ENCODE peak calls at places on chromosome 20, in ten cellular contexts. One of them, this sample, is unnamed.
A peak's percentile ranks its signal among the peaks of the same experiment; 100 is the strongest.

GRCh38 chr20:33111306-33111705 is 31.9 kb downstream of the BPIFB4 start:
- DNase-seq in AG09309: no peak
- DNase-seq in GM12865: no peak
- DNase-seq in choroid plexus epithelial cell: no peak
- DNase-seq in psoas muscle: no peak
- DNase-seq in GM06990: no peak
- DNase-seq in heart left ventricle: no peak
- DNase-seq in cardiac muscle cell: no peak
- DNase-seq in CD4-positive, CD25-positive, alpha-beta regulatory T cell: no peak
- DNase-seq in neural progenitor cell: no peak
- DNase-seq in this sample: no peak

GRCh38 chr20:33370296-33370695 is 31.0 kb downstream of the CDK5RAP1 start:
- DNase-seq in choroid plexus epithelial cell: no peak
- DNase-seq in GM12865: no peak
- DNase-seq in neural progenitor cell: no peak
- DNase-seq in AG09309: no peak
- DNase-seq in CD4-positive, CD25-positive, alpha-beta regulatory T cell: peak; percentile 49
- DNase-seq in cardiac muscle cell: no peak
- DNase-seq in GM06990: no peak
- DNase-seq in psoas muscle: no peak
- DNase-seq in heart left ventricle: no peak
- DNase-seq in this sample: no peak

GRCh38 chr20:1636621-1637020 is 16.8 kb upstream of the SIRPB1 start:
- DNase-seq in AG09309: no peak
- DNase-seq in GM12865: no peak
- DNase-seq in cardiac muscle cell: no peak
- DNase-seq in choroid plexus epithelial cell: no peak
- DNase-seq in psoas muscle: no peak
- DNase-seq in heart left ventricle: no peak
- DNase-seq in CD4-positive, CD25-positive, alpha-beta regulatory T cell: no peak
- DNase-seq in GM06990: no peak
- DNase-seq in neural progenitor cell: no peak
- DNase-seq in this sample: peak; percentile 57

GRCh38 chr20:1567392-1568165 is 10.1 kb upstream of the SIRPD start:
- DNase-seq in cardiac muscle cell: no peak
- DNase-seq in GM12865: no peak
- DNase-seq in AG09309: peak; percentile 27
- DNase-seq in heart left ventricle: no peak
- DNase-seq in CD4-positive, CD25-positive, alpha-beta regulatory T cell: no peak
- DNase-seq in GM06990: no peak
- DNase-seq in psoas muscle: no peak
- DNase-seq in neural progenitor cell: no peak
- DNase-seq in choroid plexus epithelial cell: peak; percentile 41
- DNase-seq in this sample: peak; percentile 16

GRCh38 chr20:63955846-63956663 is at the start of gene UCKL1:
- DNase-seq in AG09309: peak; percentile 58
- DNase-seq in choroid plexus epithelial cell: peak; percentile 94
- DNase-seq in neural progenitor cell: peak; percentile 98
- DNase-seq in cardiac muscle cell: peak; percentile 94
- DNase-seq in GM06990: peak; percentile 93
- DNase-seq in heart left ventricle: peak; percentile 93
- DNase-seq in GM12865: peak; percentile 95
- DNase-seq in psoas muscle: peak; percentile 95
- DNase-seq in CD4-positive, CD25-positive, alpha-beta regulatory T cell: peak; percentile 93
- DNase-seq in this sample: peak; percentile 99

GRCh38 chr20:7291319-7291943 is 523.9 kb downstream of the BMP2 start:
- DNase-seq in GM12865: no peak
- DNase-seq in GM06990: no peak
- DNase-seq in neural progenitor cell: no peak
- DNase-seq in heart left ventricle: no peak
- DNase-seq in choroid plexus epithelial cell: no peak
- DNase-seq in CD4-positive, CD25-positive, alpha-beta regulatory T cell: no peak
- DNase-seq in cardiac muscle cell: no peak
- DNase-seq in psoas muscle: no peak
- DNase-seq in AG09309: no peak
- DNase-seq in this sample: no peak

GRCh38 chr20:57714409-57715267 is 4.8 kb upstream of the PMEPA1 start:
- DNase-seq in heart left ventricle: no peak
- DNase-seq in GM12865: no peak
- DNase-seq in GM06990: no peak
- DNase-seq in AG09309: peak; percentile 47
- DNase-seq in CD4-positive, CD25-positive, alpha-beta regulatory T cell: no peak
- DNase-seq in choroid plexus epithelial cell: peak; percentile 47
- DNase-seq in neural progenitor cell: no peak
- DNase-seq in cardiac muscle cell: no peak
- DNase-seq in psoas muscle: no peak
- DNase-seq in this sample: peak; percentile 38

GRCh38 chr20:4061989-4062388 is 46.6 kb upstream of the RNF24 start:
- DNase-seq in cardiac muscle cell: no peak
- DNase-seq in psoas muscle: no peak
- DNase-seq in heart left ventricle: no peak
- DNase-seq in GM12865: no peak
- DNase-seq in GM06990: no peak
- DNase-seq in AG09309: no peak
- DNase-seq in choroid plexus epithelial cell: no peak
- DNase-seq in CD4-positive, CD25-positive, alpha-beta regulatory T cell: no peak
- DNase-seq in neural progenitor cell: no peak
- DNase-seq in this sample: no peak

GRCh38 chr20:33443006-33443511 is 504 bp downstream of the SNTA1 start:
- DNase-seq in GM06990: no peak
- DNase-seq in AG09309: no peak
- DNase-seq in heart left ventricle: peak; percentile 43
- DNase-seq in neural progenitor cell: no peak
- DNase-seq in psoas muscle: peak; percentile 43
- DNase-seq in CD4-positive, CD25-positive, alpha-beta regulatory T cell: peak; percentile 34
- DNase-seq in cardiac muscle cell: peak; percentile 70
- DNase-seq in choroid plexus epithelial cell: no peak
- DNase-seq in GM12865: peak; percentile 24
- DNase-seq in this sample: no peak

GRCh38 chr20:4161447-4162251 is 146.3 kb upstream of the RNF24 start:
- DNase-seq in psoas muscle: no peak
- DNase-seq in heart left ventricle: no peak
- DNase-seq in GM12865: no peak
- DNase-seq in GM06990: no peak
- DNase-seq in AG09309: no peak
- DNase-seq in CD4-positive, CD25-positive, alpha-beta regulatory T cell: no peak
- DNase-seq in neural progenitor cell: no peak
- DNase-seq in choroid plexus epithelial cell: peak; percentile 48
- DNase-seq in cardiac muscle cell: no peak
- DNase-seq in this sample: peak; percentile 81

GRCh38 chr20:48636301-48636700 is 191.5 kb downstream of the PREX1 start:
- DNase-seq in GM06990: no peak
- DNase-seq in neural progenitor cell: no peak
- DNase-seq in heart left ventricle: no peak
- DNase-seq in AG09309: no peak
- DNase-seq in GM12865: no peak
- DNase-seq in CD4-positive, CD25-positive, alpha-beta regulatory T cell: no peak
- DNase-seq in cardiac muscle cell: no peak
- DNase-seq in psoas muscle: no peak
- DNase-seq in choroid plexus epithelial cell: no peak
- DNase-seq in this sample: peak; percentile 69

GRCh38 chr20:22509090-22509938 is 75.1 kb downstream of the FOXA2 start:
- DNase-seq in GM12865: no peak
- DNase-seq in CD4-positive, CD25-positive, alpha-beta regulatory T cell: no peak
- DNase-seq in choroid plexus epithelial cell: no peak
- DNase-seq in heart left ventricle: no peak
- DNase-seq in cardiac muscle cell: no peak
- DNase-seq in AG09309: no peak
- DNase-seq in neural progenitor cell: no peak
- DNase-seq in GM06990: no peak
- DNase-seq in psoas muscle: no peak
- DNase-seq in this sample: no peak

GRCh38 chr20:31587545-31588389 is 17.3 kb upstream of the ID1 start:
- DNase-seq in GM06990: no peak
- DNase-seq in cardiac muscle cell: peak; percentile 56
- DNase-seq in AG09309: no peak
- DNase-seq in CD4-positive, CD25-positive, alpha-beta regulatory T cell: no peak
- DNase-seq in choroid plexus epithelial cell: peak; percentile 58
- DNase-seq in GM12865: no peak
- DNase-seq in heart left ventricle: peak; percentile 87
- DNase-seq in neural progenitor cell: peak; percentile 47
- DNase-seq in psoas muscle: peak; percentile 56
- DNase-seq in this sample: peak; percentile 85

GRCh38 chr20:61437280-61438206 is 185.5 kb downstream of the CDH4 start:
- DNase-seq in choroid plexus epithelial cell: peak; percentile 80
- DNase-seq in CD4-positive, CD25-positive, alpha-beta regulatory T cell: no peak
- DNase-seq in neural progenitor cell: peak; percentile 82
- DNase-seq in heart left ventricle: no peak
- DNase-seq in psoas muscle: no peak
- DNase-seq in GM12865: no peak
- DNase-seq in cardiac muscle cell: peak; percentile 61
- DNase-seq in AG09309: no peak
- DNase-seq in GM06990: no peak
- DNase-seq in this sample: no peak

GRCh38 chr20:25310268-25310920 is 62.5 kb downstream of the PYGB start:
- DNase-seq in CD4-positive, CD25-positive, alpha-beta regulatory T cell: peak; percentile 85
- DNase-seq in cardiac muscle cell: peak; percentile 47
- DNase-seq in GM12865: peak; percentile 82
- DNase-seq in GM06990: no peak
- DNase-seq in psoas muscle: no peak
- DNase-seq in choroid plexus epithelial cell: peak; percentile 96
- DNase-seq in neural progenitor cell: peak; percentile 30
- DNase-seq in AG09309: peak; percentile 49
- DNase-seq in heart left ventricle: peak; percentile 48
- DNase-seq in this sample: no peak

GRCh38 chr20:25308083-25308491 is 60.2 kb downstream of the PYGB start:
- DNase-seq in choroid plexus epithelial cell: no peak
- DNase-seq in AG09309: no peak
- DNase-seq in CD4-positive, CD25-positive, alpha-beta regulatory T cell: no peak
- DNase-seq in psoas muscle: no peak
- DNase-seq in cardiac muscle cell: no peak
- DNase-seq in GM12865: no peak
- DNase-seq in neural progenitor cell: no peak
- DNase-seq in GM06990: no peak
- DNase-seq in heart left ventricle: no peak
- DNase-seq in this sample: no peak

GRCh38 chr20:25310921-25311728 is 63.2 kb downstream of the PYGB start:
- DNase-seq in AG09309: no peak
- DNase-seq in GM06990: no peak
- DNase-seq in cardiac muscle cell: peak; percentile 40
- DNase-seq in neural progenitor cell: no peak
- DNase-seq in GM12865: no peak
- DNase-seq in choroid plexus epithelial cell: peak; percentile 68
- DNase-seq in heart left ventricle: peak; percentile 46
- DNase-seq in psoas muscle: no peak
- DNase-seq in CD4-positive, CD25-positive, alpha-beta regulatory T cell: no peak
- DNase-seq in this sample: no peak

GRCh38 chr20:25308671-25309394 is 60.9 kb downstream of the PYGB start:
- DNase-seq in GM06990: no peak
- DNase-seq in psoas muscle: no peak
- DNase-seq in CD4-positive, CD25-positive, alpha-beta regulatory T cell: no peak
- DNase-seq in neural progenitor cell: no peak
- DNase-seq in choroid plexus epithelial cell: peak; percentile 93
- DNase-seq in heart left ventricle: no peak
- DNase-seq in cardiac muscle cell: no peak
- DNase-seq in GM12865: no peak
- DNase-seq in AG09309: no peak
- DNase-seq in this sample: no peak

GRCh38 chr20:25309395-25310267 is 61.7 kb downstream of the PYGB start:
- DNase-seq in GM06990: no peak
- DNase-seq in AG09309: peak; percentile 62
- DNase-seq in CD4-positive, CD25-positive, alpha-beta regulatory T cell: peak; percentile 42
- DNase-seq in heart left ventricle: no peak
- DNase-seq in psoas muscle: peak; percentile 72
- DNase-seq in cardiac muscle cell: no peak
- DNase-seq in GM12865: no peak
- DNase-seq in choroid plexus epithelial cell: peak; percentile 91
- DNase-seq in neural progenitor cell: no peak
- DNase-seq in this sample: no peak
- H3K4me3 ChIP-seq in GM06990: no peak overlapping the region
- H3K4me3 ChIP-seq in AG09309: no peak overlapping the region
- H3K4me3 ChIP-seq in CD4-positive, CD25-positive, alpha-beta regulatory T cell: peak overlapping the region; percentile 66
- H3K4me3 ChIP-seq in heart left ventricle: no peak overlapping the region
- H3K4me3 ChIP-seq in psoas muscle: no peak overlapping the region
- H3K4me3 ChIP-seq in cardiac muscle cell: no peak overlapping the region
- H3K4me3 ChIP-seq in GM12865: no peak overlapping the region
- H3K4me3 ChIP-seq in choroid plexus epithelial cell: peak overlapping the region; percentile 1
- H3K4me3 ChIP-seq in neural progenitor cell: no peak overlapping the region
- H3K4me3 ChIP-seq in this sample: no peak overlapping the region

DNA sequence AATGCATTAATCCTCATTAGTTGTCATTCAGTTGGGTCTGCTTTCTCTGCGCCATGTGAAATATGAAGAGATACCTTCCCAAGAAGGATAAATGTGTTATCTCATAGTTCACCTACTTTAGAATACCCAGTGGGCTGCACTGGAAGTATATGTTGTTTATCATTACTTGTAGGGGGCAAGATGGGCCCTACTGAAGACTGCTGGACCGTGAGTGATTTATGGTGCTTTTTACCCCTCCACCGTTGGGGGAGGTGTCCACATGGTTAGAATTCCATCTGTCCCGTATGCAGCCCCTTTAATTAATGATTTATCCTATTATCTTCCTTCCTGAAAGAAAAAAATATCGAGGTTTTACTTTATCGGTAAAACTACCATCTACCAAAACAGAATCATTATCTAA is 97.0 kb downstream of the TSHZ2 start:
- DNase-seq in cardiac muscle cell: no peak
- DNase-seq in heart left ventricle: no peak
- DNase-seq in psoas muscle: no peak
- DNase-seq in GM06990: no peak
- DNase-seq in choroid plexus epithelial cell: no peak
- DNase-seq in neural progenitor cell: no peak
- DNase-seq in CD4-positive, CD25-positive, alpha-beta regulatory T cell: no peak
- DNase-seq in GM12865: no peak
- DNase-seq in AG09309: no peak
- DNase-seq in this sample: no peak
- H3K4me3 ChIP-seq in cardiac muscle cell: no peak overlapping the region
- H3K4me3 ChIP-seq in heart left ventricle: no peak overlapping the region
- H3K4me3 ChIP-seq in psoas muscle: no peak overlapping the region
- H3K4me3 ChIP-seq in GM06990: no peak overlapping the region
- H3K4me3 ChIP-seq in choroid plexus epithelial cell: no peak overlapping the region
- H3K4me3 ChIP-seq in neural progenitor cell: no peak overlapping the region
- H3K4me3 ChIP-seq in CD4-positive, CD25-positive, alpha-beta regulatory T cell: no peak overlapping the region
- H3K4me3 ChIP-seq in GM12865: no peak overlapping the region
- H3K4me3 ChIP-seq in AG09309: no peak overlapping the region
- H3K4me3 ChIP-seq in this sample: no peak overlapping the region

DNA sequence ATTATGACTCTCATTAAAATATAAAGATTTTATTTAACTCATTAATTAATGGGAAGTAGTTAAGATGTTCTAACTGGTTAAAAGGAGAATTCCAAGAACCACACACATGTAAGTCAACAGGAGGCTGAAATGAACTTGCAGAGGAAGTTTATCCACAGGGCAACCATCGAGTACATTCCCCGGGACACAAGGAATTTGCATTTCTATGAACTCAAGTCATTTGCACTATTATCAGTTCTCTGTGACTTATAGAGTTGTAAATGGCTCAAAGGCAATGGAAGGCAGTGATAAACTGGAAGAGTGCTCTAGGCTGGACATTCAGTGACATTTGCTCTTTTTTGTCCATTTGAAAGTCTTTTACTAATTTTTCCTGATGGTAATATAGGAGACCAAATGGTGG is 97.4 kb downstream of the SNX5 start:
- DNase-seq in choroid plexus epithelial cell: peak; percentile 53
- DNase-seq in CD4-positive, CD25-positive, alpha-beta regulatory T cell: no peak
- DNase-seq in psoas muscle: no peak
- DNase-seq in cardiac muscle cell: no peak
- DNase-seq in heart left ventricle: no peak
- DNase-seq in GM06990: no peak
- DNase-seq in AG09309: no peak
- DNase-seq in neural progenitor cell: no peak
- DNase-seq in GM12865: no peak
- DNase-seq in this sample: peak; percentile 69
- H3K4me3 ChIP-seq in choroid plexus epithelial cell: no peak overlapping the region
- H3K4me3 ChIP-seq in CD4-positive, CD25-positive, alpha-beta regulatory T cell: no peak overlapping the region
- H3K4me3 ChIP-seq in psoas muscle: no peak overlapping the region
- H3K4me3 ChIP-seq in cardiac muscle cell: no peak overlapping the region
- H3K4me3 ChIP-seq in heart left ventricle: no peak overlapping the region
- H3K4me3 ChIP-seq in GM06990: no peak overlapping the region
- H3K4me3 ChIP-seq in AG09309: no peak overlapping the region
- H3K4me3 ChIP-seq in neural progenitor cell: no peak overlapping the region
- H3K4me3 ChIP-seq in GM12865: no peak overlapping the region
- H3K4me3 ChIP-seq in this sample: no peak overlapping the region

GRCh38 chr20:60086936-60087562 is 128.8 kb downstream of the CDH26 start:
- DNase-seq in heart left ventricle: no peak
- DNase-seq in AG09309: no peak
- DNase-seq in GM12865: no peak
- DNase-seq in GM06990: no peak
- DNase-seq in neural progenitor cell: no peak
- DNase-seq in CD4-positive, CD25-positive, alpha-beta regulatory T cell: no peak
- DNase-seq in psoas muscle: no peak
- DNase-seq in choroid plexus epithelial cell: no peak
- DNase-seq in cardiac muscle cell: no peak
- DNase-seq in this sample: no peak
- H3K4me3 ChIP-seq in heart left ventricle: peak overlapping the region; percentile 27
- H3K4me3 ChIP-seq in AG09309: no peak overlapping the region
- H3K4me3 ChIP-seq in GM12865: no peak overlapping the region
- H3K4me3 ChIP-seq in GM06990: no peak overlapping the region
- H3K4me3 ChIP-seq in neural progenitor cell: no peak overlapping the region
- H3K4me3 ChIP-seq in CD4-positive, CD25-positive, alpha-beta regulatory T cell: no peak overlapping the region
- H3K4me3 ChIP-seq in psoas muscle: peak overlapping the region; percentile 59
- H3K4me3 ChIP-seq in choroid plexus epithelial cell: no peak overlapping the region
- H3K4me3 ChIP-seq in cardiac muscle cell: no peak overlapping the region
- H3K4me3 ChIP-seq in this sample: no peak overlapping the region

This sample was measured in H7.